ENCODE peak calls at places on chromosomes 16 and 17, in nine cellular contexts. W is astrocyte of the cerebellum, Q is cardiac fibroblast, X is WTC11, C is Calu3, G is ascending aorta, F is dorsolateral prefrontal cortex, B is left ventricle myocardium inferior, N is AG04449. I is an unnamed sample.

GRCh38 chr17:12625092-12625491 is 40.6 kb upstream of the MYOCD start:
- DNase-seq in Q (no peak), C (no peak), F (no peak), G (no peak), X (no peak), N (no peak), W (no peak), B (no peak), I (no peak)

GRCh38 chr16:77169650-77170236 is 21.2 kb upstream of the MON1B start:
- DNase-seq in X (peak), B (no peak), Q (peak), W (no peak), G (no peak), C (peak), N (no peak), F (no peak), I (no peak)

GRCh38 chr17:82003411-82004381 is 19.0 kb downstream of the CENPX start:
- DNase-seq in F (no peak), Q (peak), C (peak), B (no peak), N (peak), G (peak), W (peak), X (no peak), I (no peak)

GRCh38 chr17:21209511-21210175 is 4.3 kb downstream of the TMEM11 start:
- DNase-seq in F (no peak), C (no peak), N (no peak), Q (no peak), B (peak), X (no peak), W (no peak), G (no peak), I (no peak)

GRCh38 chr17:62727916-62728672 is 80.0 kb downstream of the MARCHF10 start:
- DNase-seq in B (no peak), N (no peak), F (no peak), Q (no peak), X (no peak), G (no peak), W (no peak), C (no peak), I (no peak)

GRCh38 chr17:38511126-38512108 is 83.2 kb downstream of the ARHGAP23 start:
- DNase-seq in X (no peak), N (peak), F (no peak), B (no peak), C (no peak), G (no peak), W (no peak), Q (peak), I (no peak)

GRCh38 chr17:28086519-28086918 is 44.0 kb downstream of the NLK start:
- DNase-seq in F (no peak), W (no peak), Q (peak), B (no peak), G (no peak), N (no peak), X (no peak), C (no peak), I (no peak)

GRCh38 chr17:40510328-40510648 is 8.9 kb upstream of the TNS4 start:
- DNase-seq in Q (peak), N (no peak), W (peak), C (peak), G (no peak), F (no peak), B (no peak), X (no peak), I (peak)

GRCh38 chr17:44775136-44775837 is 16.5 kb downstream of the ADAM11 start:
- DNase-seq in F (peak), C (no peak), Q (peak), X (peak), G (peak), W (peak), N (peak), B (peak), I (peak)

GRCh38 chr17:1241904-1242303 is 28.3 kb upstream of the BHLHA9 start:
- DNase-seq in F (no peak), N (no peak), B (no peak), X (no peak), W (peak), Q (no peak), G (no peak), C (no peak), I (no peak)

GRCh38 chr16:4491898-4492297 is 15.7 kb downstream of the HMOX2 start:
- DNase-seq in W (no peak), G (no peak), B (no peak), F (no peak), Q (no peak), N (no peak), C (no peak), X (no peak), I (no peak)

GRCh38 chr17:81422776-81423697 is 27.8 kb downstream of the BAHCC1 start:
- DNase-seq in N (peak), Q (peak), G (peak), W (peak), C (peak), B (peak), F (no peak), X (no peak), I (no peak)

GRCh38 chr16:70685938-70686375 is at the start of gene MTSS2:
- DNase-seq in F (peak), Q (peak), X (peak), G (no peak), W (peak), B (peak), N (no peak), C (peak), I (peak)

GRCh38 chr17:43217614-43218087 is 6.0 kb downstream of the TMEM106A start:
- DNase-seq in B (no peak), C (no peak), G (no peak), N (no peak), W (no peak), F (no peak), Q (no peak), X (no peak), I (peak)

GRCh38 chr17:52709724-52710123 is 551.2 kb upstream of the CA10 start:
- DNase-seq in G (no peak), C (no peak), W (no peak), F (no peak), Q (no peak), X (no peak), B (no peak), N (no peak), I (no peak)

GRCh38 chr17:15381707-15382106 is 40.3 kb upstream of the TEKT3 start:
- DNase-seq in N (no peak), F (no peak), X (no peak), W (no peak), B (no peak), C (no peak), Q (no peak), G (no peak), I (no peak)

GRCh38 chr16:87850009-87851006 is 19.0 kb downstream of the SLC7A5 start:
- DNase-seq in Q (peak), C (peak), B (peak), N (no peak), W (no peak), F (peak), G (no peak), X (peak), I (no peak)

GRCh38 chr16:10941127-10941933 is 938 bp downstream of the DEXI start:
- DNase-seq in G (no peak), N (no peak), F (no peak), C (no peak), X (no peak), B (no peak), W (no peak), Q (no peak), I (no peak)

GRCh38 chr16:13419589-13419988 is 500.4 kb upstream of the ERCC4 start:
- DNase-seq in X (no peak), C (no peak), W (no peak), B (no peak), F (no peak), G (no peak), N (no peak), Q (no peak), I (no peak)

GRCh38 chr16:88424536-88425230 is 28.4 kb upstream of the ZFPM1 start:
- DNase-seq in N (no peak), Q (no peak), W (no peak), F (no peak), X (no peak), B (no peak), C (no peak), G (no peak), I (no peak)

GRCh38 chr16:19291459-19291858 is 5.9 kb downstream of the CLEC19A start:
- DNase-seq in F (peak), N (no peak), Q (peak), W (no peak), X (peak), C (peak), G (no peak), B (no peak), I (no peak)

GRCh38 chr16:17277981-17278381 is 192.8 kb downstream of the XYLT1 start:
- DNase-seq in Q (peak), B (no peak), N (no peak), C (peak), W (no peak), G (no peak), F (peak), X (peak), I (no peak)

GRCh38 chr17:48037036-48037881 is at the start of gene COPZ2:
- DNase-seq in X (peak), C (peak), F (no peak), W (no peak), B (peak), G (peak), N (no peak), Q (peak), I (no peak)

GRCh38 chr17:78718575-78719209 is 63.4 kb downstream of the CYTH1 start:
- DNase-seq in F (no peak), Q (no peak), X (no peak), B (no peak), W (no peak), C (no peak), N (no peak), G (no peak), I (no peak)

GRCh38 chr17:34556384-34556783 is 23.0 kb upstream of the TMEM132E start:
- DNase-seq in Q (peak), X (peak), G (no peak), W (peak), C (no peak), F (no peak), B (no peak), N (no peak), I (no peak)

GRCh38 chr17:2336215-2337151 is at the start of gene TSR1:
- DNase-seq in X (peak), N (peak), G (peak), C (peak), F (peak), W (peak), B (peak), Q (peak), I (peak)
- TF ChIP-seq CTCF in X (no peak), N (peak), G (no peak), C (no peak), F (peak), W (peak), B (peak), Q (no peak), I (peak)

GRCh38 chr17:57657211-57657610 is 87.9 kb downstream of the CCDC182 start:
- DNase-seq in G (no peak), C (no peak), Q (no peak), W (no peak), N (no peak), F (no peak), B (no peak), X (no peak), I (no peak)
- TF ChIP-seq CTCF in G (no peak), C (no peak), Q (no peak), W (no peak), N (no peak), F (no peak), B (no peak), X (no peak), I (no peak)

GRCh38 chr17:9628509-9628908 is 16.8 kb upstream of the USP43 start:
- DNase-seq in F (no peak), N (no peak), G (no peak), C (peak), Q (no peak), B (no peak), X (no peak), W (no peak), I (no peak)
- TF ChIP-seq CTCF in F (no peak), N (no peak), G (no peak), C (no peak), Q (no peak), B (no peak), X (no peak), W (no peak), I (no peak)

GRCh38 chr16:12375341-12375740 is 398.8 kb downstream of the SNX29 start:
- DNase-seq in Q (no peak), B (peak), C (no peak), G (no peak), F (no peak), X (no peak), N (no peak), W (no peak), I (no peak)

GRCh38 chr16:12381662-12382061 is 405.1 kb downstream of the SNX29 start:
- DNase-seq in B (no peak), C (no peak), W (no peak), G (no peak), N (no peak), X (no peak), Q (no peak), F (no peak), I (no peak)

GRCh38 chr16:12377497-12377896 is 401.0 kb downstream of the SNX29 start:
- DNase-seq in X (no peak), B (no peak), G (no peak), W (no peak), C (no peak), F (no peak), Q (no peak), N (no peak), I (no peak)

DNA sequence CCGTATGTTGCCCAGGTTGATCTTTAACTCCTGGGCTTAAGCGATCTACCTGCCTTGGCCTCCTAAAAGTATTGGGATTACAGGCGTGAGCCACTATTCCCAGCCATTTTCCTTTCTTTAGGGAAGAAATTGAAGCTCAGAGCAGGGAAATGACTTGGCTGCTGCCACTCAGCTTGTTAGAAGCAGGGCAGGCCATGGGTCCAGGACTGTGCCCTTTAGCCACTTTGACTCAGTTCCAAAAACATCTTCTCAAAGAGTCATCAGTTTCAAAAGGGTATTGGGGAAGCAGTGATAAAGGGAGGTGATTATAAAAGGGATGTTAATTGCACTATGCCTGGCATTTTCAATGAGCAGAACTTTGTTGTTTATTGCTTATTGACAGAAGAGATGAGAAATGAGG is 402.8 kb downstream of the SNX29 start:
- DNase-seq in B (no peak), F (no peak), N (no peak), W (no peak), X (no peak), C (no peak), G (no peak), Q (no peak), I (no peak)
- TF ChIP-seq CTCF in B (no peak), F (no peak), N (no peak), W (no peak), X (no peak), C (no peak), G (no peak), Q (no peak), I (no peak)

DNA sequence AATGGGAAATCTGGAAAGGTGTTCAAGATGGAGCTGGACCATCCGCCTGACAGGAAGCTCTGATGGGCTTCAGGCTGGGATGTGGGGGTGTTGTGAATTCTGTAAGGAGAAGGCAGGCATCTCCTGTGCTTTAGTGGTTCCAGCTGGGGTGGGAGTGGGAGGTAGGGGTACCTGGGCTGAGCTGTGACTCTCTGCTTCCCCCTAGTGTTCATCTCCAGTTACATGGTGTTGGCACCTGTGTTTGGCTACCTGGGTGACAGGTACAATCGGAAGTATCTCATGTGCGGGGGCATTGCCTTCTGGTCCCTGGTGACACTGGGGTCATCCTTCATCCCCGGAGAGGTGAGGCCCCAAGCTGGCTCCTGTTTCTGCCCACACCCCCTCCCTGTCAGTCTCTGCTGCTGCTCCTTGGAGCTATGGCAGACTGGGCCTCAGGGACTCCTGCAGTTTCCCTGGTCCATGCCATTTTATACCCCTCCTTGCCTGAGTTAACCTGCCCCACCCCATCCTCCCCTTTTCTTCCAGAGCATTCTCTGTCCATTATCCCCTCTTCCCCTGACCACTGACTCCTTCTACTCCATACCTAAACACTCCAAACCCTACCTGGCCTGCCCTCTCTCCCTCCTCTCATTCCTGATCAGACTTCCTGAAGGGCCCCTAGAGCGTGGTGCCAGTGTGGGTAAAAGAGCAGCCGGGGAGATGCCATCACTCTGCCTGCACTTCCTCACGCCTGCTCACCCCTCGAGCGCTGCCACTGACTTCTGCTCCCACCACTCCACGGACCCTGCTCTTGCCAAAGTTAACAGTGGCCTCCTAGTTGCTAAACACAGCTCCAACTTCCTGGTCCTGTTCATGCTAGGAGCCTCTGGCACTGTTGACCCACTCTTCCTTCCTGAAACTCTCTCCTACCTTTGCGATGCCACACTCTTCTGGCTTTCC is 3.4 kb downstream of the SPNS1 start:
- DNase-seq in Q (no peak), X (peak), B (no peak), N (no peak), C (peak), F (no peak), W (no peak), G (no peak), I (no peak)
- TF ChIP-seq CTCF in Q (peak), X (peak), B (peak), N (peak), C (peak), F (peak), W (peak), G (no peak), I (peak)